ENCODE peak calls at places on chromosomes 13 and 19, in seven cellular contexts. Z, V, I, D, F, N and Y are unnamed samples.

GRCh38 chr19:49328741-49329140 is 3.8 kb upstream of the SLC6A16 start:
- DNase-seq in Z (no peak), V (no peak), I (no peak), D (no peak), F (no peak), N (no peak), Y (no peak)

GRCh38 chr19:55613930-55614710 is 8.7 kb downstream of the ZNF865 start:
- DNase-seq in Z (no peak), V (no peak), I (no peak), D (no peak), F (no peak), N (no peak), Y (no peak)

GRCh38 chr13:98535501-98536357 is 41.2 kb downstream of the STK24 start:
- DNase-seq in Z (no peak), V (no peak), I (peak), D (no peak), F (no peak), N (no peak), Y (no peak)

GRCh38 chr13:48561461-48562224 is 28.8 kb upstream of the RCBTB2 start:
- DNase-seq in Z (no peak), V (no peak), I (no peak), D (no peak), F (no peak), N (no peak), Y (peak)

GRCh38 chr13:66353664-66354063 is 876.5 kb downstream of the PCDH9 start:
- DNase-seq in Z (no peak), V (no peak), I (no peak), D (no peak), F (no peak), N (no peak), Y (no peak)

GRCh38 chr13:32407854-32408253 is 20.1 kb downstream of the N4BP2L1 start:
- DNase-seq in Z (no peak), V (no peak), I (no peak), D (no peak), F (no peak), N (no peak), Y (no peak)

GRCh38 chr19:48490980-48491792 is 20.4 kb downstream of the LMTK3 start:
- DNase-seq in Z (no peak), V (peak), I (peak), D (peak), F (peak), N (peak), Y (peak)

GRCh38 chr19:48606463-48607358 is at the start of gene SPACA4:
- DNase-seq in Z (no peak), V (no peak), I (no peak), D (no peak), F (no peak), N (no peak), Y (no peak)

GRCh38 chr13:66680031-66680430 is 550.1 kb downstream of the PCDH9 start:
- DNase-seq in Z (no peak), V (no peak), I (no peak), D (no peak), F (no peak), N (no peak), Y (no peak)

GRCh38 chr13:80931118-80931517 is 590.2 kb upstream of the SPRY2 start:
- DNase-seq in Z (no peak), V (no peak), I (no peak), D (no peak), F (no peak), N (no peak), Y (no peak)

GRCh38 chr13:99991013-99991805 is 9.6 kb downstream of the ZIC2 start:
- DNase-seq in Z (no peak), V (no peak), I (no peak), D (no peak), F (no peak), N (peak), Y (no peak)

GRCh38 chr19:47633516-47633915 is 24.6 kb downstream of the BICRA start:
- DNase-seq in Z (no peak), V (no peak), I (peak), D (no peak), F (no peak), N (no peak), Y (no peak)

GRCh38 chr13:48559638-48560320 is 26.9 kb upstream of the RCBTB2 start:
- DNase-seq in Z (no peak), V (no peak), I (peak), D (no peak), F (no peak), N (no peak), Y (no peak)

GRCh38 chr19:30249911-30250310 is 122.3 kb upstream of the ZNF536 start:
- DNase-seq in Z (no peak), V (no peak), I (no peak), D (no peak), F (no peak), N (no peak), Y (no peak)
- H3K4me3 ChIP-seq in Z (no peak), V (no peak), I (no peak), D (no peak), F (no peak), N (no peak), Y (no peak)

GRCh38 chr19:1418951-1419735 is 11.8 kb downstream of the DAZAP1 start:
- DNase-seq in Z (no peak), V (no peak), I (no peak), D (no peak), F (no peak), N (no peak), Y (no peak)
- H3K27ac ChIP-seq in Z (no peak), V (no peak), I (no peak), D (no peak), F (peak), N (no peak), Y (no peak)

GRCh38 chr13:27565818-27566217 is 54.5 kb downstream of the LNX2 start:
- DNase-seq in Z (no peak), V (no peak), I (no peak), D (no peak), F (no peak), N (no peak), Y (no peak)

GRCh38 chr13:27559714-27560113 is 60.6 kb downstream of the LNX2 start:
- DNase-seq in Z (no peak), V (no peak), I (no peak), D (no peak), F (no peak), N (peak), Y (peak)

GRCh38 chr13:27562457-27562856 is 57.9 kb downstream of the LNX2 start:
- DNase-seq in Z (no peak), V (no peak), I (no peak), D (no peak), F (no peak), N (no peak), Y (no peak)
- H3K4me3 ChIP-seq in Z (no peak), V (no peak), I (no peak), D (no peak), F (no peak), N (no peak), Y (no peak)

DNA sequence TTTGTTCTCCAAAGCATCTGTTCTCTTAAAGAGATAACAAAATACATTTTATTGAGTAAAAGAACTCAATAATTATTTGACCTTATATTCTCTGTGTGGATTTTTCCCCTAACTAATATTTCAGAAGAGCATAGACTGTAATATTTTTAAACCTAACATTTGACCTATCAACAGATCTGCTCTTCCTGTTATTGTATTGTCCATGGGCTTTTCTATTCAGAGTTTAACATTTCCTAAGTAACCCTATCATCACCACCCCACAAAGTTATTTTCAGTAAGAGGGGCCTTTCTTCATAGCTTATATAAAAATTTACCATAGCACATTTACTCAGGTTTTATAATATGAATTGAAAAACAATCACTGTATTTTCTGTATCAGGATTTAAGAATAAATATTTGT is 17.5 kb downstream of the POLR1D start:
- DNase-seq in Z (no peak), V (no peak), I (no peak), D (no peak), F (no peak), N (no peak), Y (no peak)
- H3K27ac ChIP-seq in Z (no peak), V (no peak), I (no peak), D (no peak), F (peak), N (no peak), Y (no peak)

GRCh38 chr13:51981355-51981754 is 29.9 kb downstream of the ATP7B start:
- DNase-seq in Z (no peak), V (no peak), I (no peak), D (no peak), F (no peak), N (no peak), Y (no peak)
- H3K4me3 ChIP-seq in Z (no peak), V (no peak), I (no peak), D (no peak), F (no peak), N (no peak), Y (no peak)

DNA sequence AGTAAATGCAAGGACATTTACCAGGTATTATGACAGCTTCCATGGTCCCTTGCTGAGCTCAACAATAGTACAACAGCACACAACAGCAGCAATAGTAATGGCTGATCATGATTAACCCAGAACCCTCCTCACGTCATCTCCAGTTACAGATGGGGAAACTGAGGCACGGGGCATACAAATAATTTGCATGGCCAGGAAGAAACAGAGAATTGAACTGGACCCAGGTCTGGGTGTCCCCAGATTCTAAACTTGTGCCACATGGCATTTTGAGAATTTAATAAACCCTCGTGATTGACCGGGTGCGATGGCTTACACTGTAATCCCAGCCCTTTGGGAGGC is 7.2 kb downstream of the MAST3 start:
- DNase-seq in Z (no peak), V (no peak), I (no peak), D (no peak), F (no peak), N (no peak), Y (no peak)
- H3K27ac ChIP-seq in Z (peak), V (peak), I (no peak), D (peak), F (no peak), N (peak), Y (peak)

GRCh38 chr13:75326173-75327131 is 155.5 kb downstream of the TBC1D4 start:
- DNase-seq in Z (no peak), V (no peak), I (peak), D (peak), F (peak), N (peak), Y (peak)
- H3K4me3 ChIP-seq in Z (peak), V (no peak), I (peak), D (peak), F (no peak), N (peak), Y (peak)

GRCh38 chr19:9309139-9309973 is at the start of gene ZNF699:
- DNase-seq in Z (peak), V (peak), I (peak), D (peak), F (peak), N (peak), Y (peak)
- H3K27ac ChIP-seq in Z (peak), V (peak), I (peak), D (peak), F (peak), N (peak), Y (peak)